ENCODE peak calls at places on chromosomes 16 and 17, in six cellular contexts. H is GM23338, P is GM23248, U is PC-3, I is MM.1S, Q is neural progenitor cell. F is an unnamed sample.

GRCh38 chr17:64001763-64002529 is 3.8 kb downstream of the PRR29 start:
- DNase-seq in H (no peak), P (no peak), U (no peak), I (no peak), Q (peak; percentile 1), F (no peak)

GRCh38 chr17:58316260-58316960 is 12.2 kb downstream of the TSPOAP1 start:
- DNase-seq in H (no peak), P (no peak), U (no peak), I (no peak), Q (no peak), F (no peak)

GRCh38 chr17:8724451-8724850 is 20.2 kb downstream of the CCDC42 start:
- DNase-seq in H (no peak), P (no peak), U (no peak), I (no peak), Q (no peak), F (peak; percentile 78)

GRCh38 chr17:61862105-61862574 is 1.2 kb downstream of the BRIP1 start:
- DNase-seq in H (no peak), P (peak; percentile 36), U (peak; percentile 81), I (no peak), Q (no peak), F (no peak)

GRCh38 chr16:86575754-86576557 is 2.4 kb upstream of the FOXL1 start:
- DNase-seq in H (peak; percentile 98), P (peak; percentile 98), U (peak; percentile 94), I (no peak), Q (peak; percentile 97), F (peak; percentile 87)

GRCh38 chr17:3558603-3559269 is 1.1 kb upstream of the TRPV3 start:
- DNase-seq in H (no peak), P (peak; percentile 43), U (peak; percentile 74), I (peak; percentile 97), Q (no peak), F (no peak)

GRCh38 chr17:78269893-78270490 is 38.6 kb downstream of the TMEM235 start:
- DNase-seq in H (no peak), P (no peak), U (no peak), I (no peak), Q (peak; percentile 51), F (peak; percentile 17)

GRCh38 chr16:8990445-8990844 is 26.7 kb upstream of the USP7 start:
- DNase-seq in H (peak; percentile 39), P (no peak), U (no peak), I (no peak), Q (no peak), F (no peak)

GRCh38 chr17:9330903-9331272 is 244.7 kb downstream of the STX8 start:
- DNase-seq in H (peak; percentile 17), P (no peak), U (no peak), I (no peak), Q (peak; percentile 59), F (no peak)

GRCh38 chr17:28279411-28279810 is 39.6 kb upstream of the TMEM97 start:
- DNase-seq in H (no peak), P (peak; percentile 24), U (no peak), I (no peak), Q (no peak), F (no peak)

GRCh38 chr16:87308826-87309225 is 8.4 kb downstream of the C16orf95 start:
- DNase-seq in H (no peak), P (no peak), U (no peak), I (no peak), Q (no peak), F (no peak)

GRCh38 chr17:47810200-47810821 is 11.3 kb downstream of the OSBPL7 start:
- DNase-seq in H (peak; percentile 56), P (peak; percentile 94), U (peak; percentile 95), I (no peak), Q (no peak), F (peak; percentile 93)

GRCh38 chr17:2680961-2681360 is 30.6 kb downstream of the CLUH start:
- DNase-seq in H (no peak), P (no peak), U (no peak), I (no peak), Q (no peak), F (no peak)

GRCh38 chr16:55842369-55843104 is 9.6 kb upstream of the CES1 start:
- DNase-seq in H (peak; percentile 76), P (peak; percentile 63), U (peak; percentile 51), I (peak; percentile 49), Q (peak; percentile 74), F (peak; percentile 73)

GRCh38 chr17:55398689-55399088 is 22.9 kb downstream of the MMD start:
- DNase-seq in H (peak; percentile 1), P (peak; percentile 13), U (no peak), I (no peak), Q (no peak), F (peak; percentile 12)

GRCh38 chr16:48609453-48610023 is 442 bp downstream of the N4BP1 start:
- DNase-seq in H (peak; percentile 63), P (peak; percentile 83), U (no peak), I (peak; percentile 65), Q (peak; percentile 86), F (peak; percentile 79)

GRCh38 chr16:86929149-86929871 is 351.0 kb downstream of the FOXL1 start:
- DNase-seq in H (no peak), P (peak; percentile 77), U (no peak), I (no peak), Q (no peak), F (peak; percentile 46)

GRCh38 chr16:50166511-50167500 is 13.7 kb downstream of the TENT4B start:
- DNase-seq in H (no peak), P (peak; percentile 29), U (peak; percentile 21), I (no peak), Q (no peak), F (no peak)

GRCh38 chr17:81831957-81832607 is 1.0 kb downstream of the MCRIP1 start:
- DNase-seq in H (no peak), P (peak; percentile 89), U (no peak), I (no peak), Q (no peak), F (no peak)
- TF ChIP-seq EZH2phosphoT487 in H (no peak), P (no peak), U (no peak), I (no peak), Q (no peak), F (no peak)

GRCh38 chr16:85173981-85174751 is 61.9 kb upstream of the CIBAR2 start:
- DNase-seq in H (peak; percentile 68), P (peak; percentile 93), U (peak; percentile 91), I (no peak), Q (peak; percentile 51), F (peak; percentile 80)

GRCh38 chr16:85171004-85171808 is 58.9 kb upstream of the CIBAR2 start:
- DNase-seq in H (no peak), P (no peak), U (no peak), I (no peak), Q (no peak), F (no peak)

GRCh38 chr16:85173077-85173980 is 61.1 kb upstream of the CIBAR2 start:
- DNase-seq in H (no peak), P (peak; percentile 98), U (peak; percentile 90), I (no peak), Q (peak; percentile 31), F (peak; percentile 78)

GRCh38 chr16:85171809-85172464 is 59.7 kb upstream of the CIBAR2 start:
- DNase-seq in H (no peak), P (no peak), U (peak; percentile 11), I (no peak), Q (no peak), F (no peak)

GRCh38 chr16:85172465-85173071 is 60.3 kb upstream of the CIBAR2 start:
- DNase-seq in H (peak; percentile 78), P (peak; percentile 74), U (peak; percentile 69), I (no peak), Q (peak; percentile 69), F (no peak)
- H3K4me2 ChIP-seq in H (peak overlapping the region; percentile 74), P (peak overlapping the region; percentile 97), U (peak overlapping the region; percentile 89), I (no peak overlapping the region), Q (peak overlapping the region; percentile 25), F (peak overlapping the region; percentile 85)

GRCh38 chr17:36641331-36641876 is 40.0 kb downstream of the MRM1 start:
- DNase-seq in H (peak; percentile 76), P (no peak), U (no peak), I (no peak), Q (peak; percentile 58), F (no peak)
- H3K27me3 ChIP-seq in H (peaks cover 66% of the 10 kb centered on the region), P (peaks cover 82% of the 10 kb centered on the region), U (peaks cover 43% of the 10 kb centered on the region), I (peaks cover 93% of the 10 kb centered on the region), Q (peaks cover 76% of the 10 kb centered on the region), F (peaks cover 96% of the 10 kb centered on the region)

GRCh38 chr16:75239463-75240122 is 11.8 kb downstream of the BCAR1 start:
- DNase-seq in H (no peak), P (no peak), U (no peak), I (no peak), Q (no peak), F (no peak)

GRCh38 chr16:75237398-75238131 is 13.9 kb downstream of the BCAR1 start:
- DNase-seq in H (no peak), P (no peak), U (no peak), I (no peak), Q (no peak), F (no peak)

GRCh38 chr16:75236736-75237397 is 14.6 kb downstream of the BCAR1 start:
- DNase-seq in H (no peak), P (no peak), U (no peak), I (no peak), Q (no peak), F (no peak)

GRCh38 chr16:75238853-75239371 is 12.5 kb downstream of the BCAR1 start:
- DNase-seq in H (no peak), P (peak; percentile 79), U (no peak), I (no peak), Q (no peak), F (no peak)

DNA sequence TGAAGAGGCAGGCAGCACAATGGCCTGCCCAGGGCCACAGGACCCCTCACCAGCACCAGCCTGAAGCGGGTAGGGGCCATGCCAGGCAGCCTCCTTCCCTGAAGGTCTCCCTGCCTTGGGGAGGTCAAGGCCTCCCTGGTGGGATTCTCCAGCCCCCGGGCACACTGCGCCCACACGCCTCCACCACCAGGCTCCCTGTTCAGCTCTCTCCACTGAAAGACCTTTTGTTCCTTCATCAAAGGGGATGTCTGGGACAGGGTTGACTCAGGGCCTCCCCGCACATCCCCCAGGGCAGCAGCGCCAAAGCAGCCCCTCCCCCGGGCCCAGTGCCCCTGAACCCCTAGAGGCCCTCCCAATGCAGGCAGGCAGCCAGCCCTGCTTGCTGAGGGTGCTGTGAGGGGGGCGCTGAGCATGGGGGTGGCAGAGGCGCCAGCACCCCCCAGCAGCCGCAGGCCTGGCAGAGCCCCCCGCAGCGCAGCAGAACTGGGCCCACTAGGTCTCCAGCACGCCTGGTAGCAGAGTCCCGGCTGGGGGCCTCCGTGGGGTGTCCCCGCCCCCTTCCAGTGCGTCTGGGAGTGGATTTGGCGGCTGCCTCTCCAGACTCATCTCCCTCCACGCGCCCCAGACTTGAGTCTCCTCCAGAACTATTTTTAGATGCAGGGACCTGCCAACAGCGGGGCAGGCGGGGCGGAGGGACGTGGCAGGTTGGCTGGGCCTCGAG is 13.1 kb downstream of the BCAR1 start:
- DNase-seq in H (no peak), P (peak; percentile 98), U (no peak), I (no peak), Q (peak; percentile 46), F (peak; percentile 88)
- TF ChIP-seq EZH2phosphoT487 in H (no peak), P (no peak), U (no peak), I (no peak), Q (no peak), F (no peak)

GRCh38 chr17:69947027-69947759 is 127.8 kb upstream of the KCNJ16 start:
- DNase-seq in H (no peak), P (no peak), U (no peak), I (no peak), Q (no peak), F (no peak)
- H3K4me2 ChIP-seq in H (no peak overlapping the region), P (no peak overlapping the region), U (no peak overlapping the region), I (no peak overlapping the region), Q (no peak overlapping the region), F (no peak overlapping the region)

GRCh38 chr16:77434365-77435239 is at the start of gene ADAMTS18:
- DNase-seq in H (peak; percentile 72), P (no peak), U (no peak), I (no peak), Q (peak; percentile 73), F (peak; percentile 30)
- H3K27me3 ChIP-seq in H (peaks cover 57% of the 10 kb centered on the region), P (peaks cover 50% of the 10 kb centered on the region), U (peaks cover 71% of the 10 kb centered on the region), I (peaks cover 3% of the 10 kb centered on the region), Q (peaks cover 89% of the 10 kb centered on the region), F (peaks cover 73% of the 10 kb centered on the region)